ENCODE peak calls at places on chromosomes 6 and 20, in four cellular contexts. P is endothelial cell of umbilical vein, E is GM12878, L is HepG2. V is an unnamed sample. For H4K20me1, the result is how much of the 10 kb centered on the place peaks cover.

GRCh38 chr6:36914227-36914794 is 28.6 kb downstream of the C6orf89 start:
- DNase-seq in P (peak), L (peak), E (no peak), V (no peak)

GRCh38 chr6:34460796-34461507 is 4.9 kb upstream of the PACSIN1 start:
- DNase-seq in L (no peak), E (no peak), P (peak), V (no peak)

GRCh38 chr20:16922834-16923233 is 174.7 kb downstream of the OTOR start:
- DNase-seq in E (no peak), L (no peak), P (no peak), V (no peak)

GRCh38 chr6:24391756-24392405 is 10.9 kb upstream of the MRS2 start:
- DNase-seq in P (no peak), E (peak), L (no peak), V (no peak)

GRCh38 chr6:91782789-91783188 is 1195.9 kb upstream of the MAP3K7 start:
- DNase-seq in E (no peak), L (no peak), P (no peak), V (no peak)

GRCh38 chr6:32436995-32437836 is 2.5 kb upstream of the HLA-DRA start:
- DNase-seq in E (peak), P (peak), L (no peak), V (no peak)

GRCh38 chr6:15839969-15840541 is 177.2 kb upstream of the DTNBP1 start:
- DNase-seq in L (no peak), P (no peak), E (no peak), V (no peak)

GRCh38 chr6:89034586-89035251 is 45.8 kb upstream of the PNRC1 start:
- DNase-seq in P (no peak), L (peak), E (no peak), V (no peak)

GRCh38 chr6:41416165-41416837 is 80.9 kb downstream of the NCR2 start:
- DNase-seq in L (no peak), E (no peak), P (no peak), V (no peak)

GRCh38 chr6:42210551-42210950 is 7.1 kb downstream of the MRPS10 start:
- DNase-seq in E (no peak), P (peak), L (no peak), V (no peak)

GRCh38 chr20:45345104-45345936 is 2.9 kb downstream of the SDC4 start:
- DNase-seq in E (no peak), L (no peak), P (no peak), V (no peak)
- TF ChIP-seq MYC in E (no peak), L (no peak), P (no peak), V (no peak)

GRCh38 chr20:62255976-62256375 is 17.7 kb downstream of the OSBPL2 start:
- DNase-seq in P (no peak), L (no peak), E (no peak), V (no peak)
- H4K20me1 ChIP-seq in P (under half), L (under half), E (under half), V (under half)

DNA sequence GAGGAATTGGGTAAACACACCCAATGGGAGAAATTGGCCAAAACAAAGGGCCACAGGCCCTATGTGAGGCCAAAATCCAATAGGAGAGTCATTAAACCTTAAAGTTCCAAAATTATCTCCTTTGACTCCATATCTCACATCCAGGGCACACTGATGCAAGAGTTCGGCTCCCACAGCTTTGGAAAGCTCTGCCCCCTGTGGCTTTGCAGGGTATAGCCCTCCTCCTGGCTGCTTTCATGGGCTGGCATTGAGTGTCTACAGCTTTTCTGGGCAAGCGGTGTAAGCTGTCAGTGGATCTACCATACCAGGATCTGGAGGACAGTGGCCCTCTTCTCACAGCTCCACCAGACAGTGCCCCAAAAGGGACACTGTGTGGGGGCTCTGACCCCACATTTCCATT is 160.5 kb downstream of the ADGRG6 start:
- DNase-seq in L (peak), E (no peak), P (no peak), V (no peak)
- TF ChIP-seq MYC in L (no peak), E (no peak), P (no peak), V (no peak)

GRCh38 chr6:156883497-156884252 is 106.5 kb downstream of the ARID1B start:
- DNase-seq in P (peak), L (no peak), E (no peak), V (no peak)
- H4K20me1 ChIP-seq in P (under half), L (under half), E (under half), V (under half)